ENCODE peak calls at places on chromosomes 5 and 9, in ten cellular contexts. N is upper lobe of right lung; O is testis; A is tibial artery; M is endodermal cell; Y is Panc1; G is ovary; L is thoracic aorta; F is pancreas; U is CD8-positive, alpha-beta memory T cell. D is an unnamed sample.

GRCh38 chr5:118554241-118554640 is 434.1 kb downstream of the DTWD2 start:
- DNase-seq in U (no peak), O (no peak), Y (no peak), L (no peak), F (no peak), M (no peak), G (no peak), N (no peak), A (no peak), D (no peak)

GRCh38 chr5:75260708-75261107 is 24.0 kb upstream of the ANKRD31 start:
- DNase-seq in L (no peak), N (no peak), Y (no peak), G (no peak), U (no peak), F (no peak), A (no peak), M (no peak), O (no peak), D (no peak)

GRCh38 chr5:115559524-115559923 is 14.9 kb upstream of the FEM1C start:
- DNase-seq in L (no peak), F (no peak), N (no peak), M (no peak), O (no peak), G (no peak), U (no peak), Y (no peak), A (no peak), D (no peak)

GRCh38 chr9:137276757-137277328 is 683 bp upstream of the TOR4A start:
- DNase-seq in O (peak; percentile 83), A (peak; percentile 86), N (peak; percentile 91), L (no peak), G (peak; percentile 89), F (peak; percentile 74), U (no peak), M (peak; percentile 84), Y (no peak), D (peak; percentile 84)

GRCh38 chr5:65356274-65356673 is 125.4 kb downstream of the ADAMTS6 start:
- DNase-seq in G (no peak), Y (no peak), M (no peak), A (no peak), N (no peak), U (no peak), L (no peak), F (no peak), O (no peak), D (no peak)

GRCh38 chr9:110255417-110256141 is 728 bp downstream of the TXN start:
- DNase-seq in L (peak; percentile 23), A (peak; percentile 85), N (peak; percentile 88), M (peak; percentile 76), O (peak; percentile 72), F (peak; percentile 86), U (peak; percentile 57), G (peak; percentile 62), Y (no peak), D (peak; percentile 82)

GRCh38 chr9:124645274-124645673 is 125.8 kb downstream of the NR6A1 start:
- DNase-seq in A (no peak), U (no peak), N (no peak), L (no peak), G (no peak), Y (no peak), O (no peak), F (no peak), M (no peak), D (no peak)

GRCh38 chr5:1111727-1112289 is at the start of gene SLC12A7:
- DNase-seq in M (peak; percentile 86), O (peak; percentile 81), A (no peak), N (peak; percentile 88), L (no peak), F (peak; percentile 90), Y (no peak), U (no peak), G (peak; percentile 68), D (peak; percentile 87)

GRCh38 chr5:53249529-53249928 is 140.0 kb upstream of the MOCS2 start:
- DNase-seq in N (no peak), F (no peak), U (no peak), O (no peak), A (peak; percentile 67), G (no peak), L (peak; percentile 16), Y (peak; percentile 20), M (no peak), D (peak; percentile 7)

GRCh38 chr9:129145316-129145715 is 32.7 kb downstream of the IER5L start:
- DNase-seq in M (no peak), N (no peak), G (peak; percentile 60), L (no peak), F (no peak), Y (no peak), U (no peak), O (no peak), A (no peak), D (no peak)

GRCh38 chr5:125607018-125607417 is 816.2 kb upstream of the GRAMD2B start:
- DNase-seq in U (no peak), G (no peak), N (no peak), A (no peak), Y (no peak), F (no peak), M (no peak), L (no peak), O (no peak), D (no peak)

GRCh38 chr9:135609366-135609955 is 29.9 kb downstream of the GLT6D1 start:
- DNase-seq in L (no peak), F (no peak), U (no peak), N (no peak), O (peak; percentile 3), G (no peak), A (no peak), Y (no peak), M (no peak), D (no peak)

GRCh38 chr9:92607773-92608172 is 62.2 kb downstream of the IPPK start:
- DNase-seq in O (no peak), G (no peak), Y (no peak), F (no peak), M (no peak), L (no peak), N (no peak), U (no peak), A (no peak), D (no peak)

GRCh38 chr5:55159763-55160492 is at the start of gene GPX8:
- DNase-seq in M (peak; percentile 79), G (peak; percentile 20), O (peak; percentile 56), L (no peak), N (no peak), A (no peak), Y (peak; percentile 73), F (no peak), U (no peak), D (no peak)

GRCh38 chr5:154368041-154368800 is 77.6 kb upstream of the SAP30L start:
- DNase-seq in A (peak; percentile 72), L (no peak), M (peak; percentile 82), U (no peak), Y (peak; percentile 89), N (no peak), F (no peak), G (no peak), O (peak; percentile 51), D (no peak)

GRCh38 chr5:157718529-157718928 is 12.7 kb upstream of the THG1L start:
- DNase-seq in L (no peak), M (peak; percentile 60), O (no peak), Y (peak; percentile 48), A (no peak), F (no peak), N (no peak), G (no peak), U (no peak), D (peak; percentile 36)

GRCh38 chr9:36924071-36924470 is 110.0 kb downstream of the PAX5 start:
- DNase-seq in O (no peak), N (no peak), U (no peak), Y (peak; percentile 87), G (no peak), A (no peak), L (no peak), M (peak; percentile 53), F (no peak), D (no peak)

GRCh38 chr5:94223231-94223630 is 395.2 kb downstream of the KIAA0825 start:
- DNase-seq in Y (no peak), N (no peak), O (no peak), F (no peak), L (no peak), M (no peak), A (no peak), G (no peak), U (no peak), D (no peak)
- H3K4me3 ChIP-seq in Y (no peak overlapping the region), N (no peak overlapping the region), O (no peak overlapping the region), F (no peak overlapping the region), L (no peak overlapping the region), M (no peak overlapping the region), A (no peak overlapping the region), G (no peak overlapping the region), U (no peak overlapping the region), D (no peak overlapping the region)

GRCh38 chr9:134369416-134370212 is 43.4 kb downstream of the RXRA start:
- DNase-seq in F (no peak), U (no peak), G (no peak), M (no peak), O (no peak), N (no peak), A (no peak), Y (no peak), L (no peak), D (no peak)
- H3K4me1 ChIP-seq in F (peaks cover 19% of the 10 kb centered on the region), U (no peaks in the 10 kb centered on the region), G (peaks cover 47% of the 10 kb centered on the region), M (peaks cover 5% of the 10 kb centered on the region), O (peaks cover 87% of the 10 kb centered on the region), N (peaks cover 78% of the 10 kb centered on the region), A (peaks cover 90% of the 10 kb centered on the region), Y (peaks cover 22% of the 10 kb centered on the region), L (peaks cover 40% of the 10 kb centered on the region), D (peaks cover 56% of the 10 kb centered on the region)

DNA sequence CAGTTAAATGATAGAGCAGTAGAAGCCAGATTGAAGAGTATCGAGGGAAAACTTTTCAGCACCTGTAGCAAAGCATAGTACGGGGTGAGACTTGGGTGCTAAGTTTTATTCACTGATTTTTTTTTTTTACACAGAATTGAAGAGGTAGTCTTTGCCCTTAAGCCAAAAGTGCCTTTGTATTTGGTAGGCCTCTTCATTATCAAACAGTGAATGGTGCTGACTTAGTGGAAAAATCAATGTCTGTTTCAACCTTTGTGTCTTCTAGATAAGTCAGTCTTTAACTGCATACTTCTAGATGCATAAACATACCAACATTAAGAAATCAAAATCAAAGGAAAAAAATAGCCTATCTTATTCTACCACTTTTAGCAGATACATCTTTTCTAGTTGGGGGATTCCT is 13.7 kb downstream of the RNF14 start:
- DNase-seq in U (no peak), L (no peak), M (no peak), G (no peak), O (no peak), F (no peak), A (no peak), Y (no peak), N (no peak), D (no peak)
- H3K36me3 ChIP-seq in U (peaks cover 41% of the 10 kb centered on the region), L (peaks cover 76% of the 10 kb centered on the region), M (peaks cover 95% of the 10 kb centered on the region), G (no peaks in the 10 kb centered on the region), O (no peaks in the 10 kb centered on the region), F (peaks cover 49% of the 10 kb centered on the region), A (peaks cover 87% of the 10 kb centered on the region), Y (peaks cover 60% of the 10 kb centered on the region), N (peaks cover 94% of the 10 kb centered on the region), D (no peaks in the 10 kb centered on the region)

DNA sequence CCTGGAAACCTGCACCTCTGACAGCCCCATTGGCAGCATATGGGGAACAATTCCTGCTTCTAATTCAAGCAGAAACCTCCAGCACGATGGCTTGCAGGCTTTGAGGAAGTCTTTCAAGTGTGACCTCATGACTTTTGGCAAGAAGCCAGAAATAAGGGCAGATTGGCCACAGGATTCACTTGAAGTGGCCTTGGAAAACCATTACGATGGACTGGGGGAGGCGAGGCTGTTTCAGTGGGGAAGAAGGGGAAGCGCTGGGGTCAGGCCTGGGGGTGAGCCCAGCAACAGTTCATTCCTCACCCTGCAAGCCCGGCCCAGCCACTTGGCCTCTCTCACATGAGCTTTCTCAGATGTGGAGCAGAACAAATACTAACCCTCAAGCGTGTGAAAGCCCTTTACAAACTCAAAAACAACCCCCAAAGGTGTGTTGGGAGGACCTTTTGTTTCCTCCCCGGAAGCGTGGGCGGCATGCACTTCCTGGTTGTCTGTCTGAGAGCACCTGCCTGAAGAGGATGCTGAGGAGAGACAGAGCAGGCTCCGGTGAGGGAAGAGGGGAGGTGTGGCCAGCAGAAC is 26.9 kb upstream of the EEIG1 start:
- DNase-seq in F (no peak), A (peak; percentile 78), O (peak; percentile 50), L (no peak), G (no peak), U (peak; percentile 94), M (no peak), Y (no peak), N (peak; percentile 70), D (peak; percentile 92)
- H3K4me3 ChIP-seq in F (no peak overlapping the region), A (no peak overlapping the region), O (no peak overlapping the region), L (no peak overlapping the region), G (no peak overlapping the region), U (peak overlapping the region; percentile 67), M (no peak overlapping the region), Y (no peak overlapping the region), N (no peak overlapping the region), D (no peak overlapping the region)

D was measured in mucosa of descending colon.